ENCODE peak calls at places on chromosomes 2 and 18, in six cellular contexts. H is OCI-LY7, V is heart right ventricle, C is cardiac muscle cell, K is kidney, L is left ventricle myocardium inferior. Q is an unnamed sample.

GRCh38 chr2:85734942-85735608 is 18.7 kb upstream of the ATOH8 start:
- DNase-seq in V (no peak), H (no peak), K (no peak), L (no peak), C (peak; percentile 28), Q (no peak)

GRCh38 chr2:224586127-224586702 is 1.1 kb upstream of the CUL3 start:
- DNase-seq in K (no peak), H (peak; percentile 59), C (no peak), V (no peak), L (no peak), Q (no peak)

GRCh38 chr2:236010920-236011685 is 157.1 kb downstream of the GBX2 start:
- DNase-seq in K (no peak), C (no peak), V (no peak), L (no peak), H (no peak), Q (no peak)

GRCh38 chr18:45165871-45166270 is 449.4 kb upstream of the SLC14A2 start:
- DNase-seq in H (no peak), C (no peak), V (no peak), L (no peak), K (no peak), Q (no peak)

GRCh38 chr2:26352892-26353291 is 6.3 kb upstream of the ADGRF3 start:
- DNase-seq in L (no peak), V (no peak), K (no peak), H (no peak), C (no peak), Q (no peak)

GRCh38 chr2:199463000-199463692 is 5.4 kb upstream of the SATB2 start:
- DNase-seq in H (peak; percentile 65), C (peak; percentile 48), V (peak; percentile 44), L (peak; percentile 60), K (peak; percentile 89), Q (peak; percentile 82)

GRCh38 chr2:159903404-159904126 is 105.6 kb upstream of the CD302 start:
- DNase-seq in L (no peak), K (no peak), H (no peak), C (peak; percentile 19), V (peak; percentile 12), Q (peak; percentile 28)

GRCh38 chr2:28626891-28627421 is 124.7 kb upstream of the PPP1CB start:
- DNase-seq in K (peak; percentile 73), H (no peak), C (peak; percentile 91), V (no peak), L (no peak), Q (no peak)

GRCh38 chr2:85951351-85952067 is 62.7 kb upstream of the ST3GAL5 start:
- DNase-seq in K (no peak), C (no peak), H (no peak), V (no peak), L (no peak), Q (peak; percentile 80)

GRCh38 chr2:95058989-95059601 is 33.6 kb downstream of the MAL start:
- DNase-seq in K (peak; percentile 93), L (no peak), C (no peak), H (no peak), V (no peak), Q (no peak)

GRCh38 chr2:54073796-54074195 is 41.6 kb upstream of the ACYP2 start:
- DNase-seq in V (no peak), K (no peak), C (peak; percentile 18), L (no peak), H (no peak), Q (no peak)

GRCh38 chr2:105780606-105781005 is 35.9 kb downstream of the NCK2 start:
- DNase-seq in V (no peak), C (no peak), L (no peak), K (no peak), H (no peak), Q (no peak)

GRCh38 chr2:88540346-88540745 is 86.9 kb downstream of the EIF2AK3 start:
- DNase-seq in H (no peak), K (no peak), L (no peak), C (peak; percentile 54), V (no peak), Q (no peak)

GRCh38 chr2:222424729-222425671 is 657 bp downstream of the SGPP2 start:
- DNase-seq in K (peak; percentile 77), V (no peak), H (no peak), L (peak; percentile 28), C (peak; percentile 20), Q (peak; percentile 20)

GRCh38 chr2:36538345-36538744 is 59.6 kb downstream of the FEZ2 start:
- DNase-seq in K (no peak), V (peak; percentile 41), H (no peak), L (no peak), C (peak; percentile 31), Q (no peak)

GRCh38 chr2:148875387-148876051 is 492 bp downstream of the KIF5C start:
- DNase-seq in K (no peak), H (peak; percentile 60), L (no peak), C (no peak), V (no peak), Q (no peak)

GRCh38 chr2:208982831-208983230 is 441.0 kb upstream of the MAP2 start:
- DNase-seq in V (no peak), H (no peak), L (no peak), K (no peak), C (no peak), Q (no peak)

GRCh38 chr2:237319086-237319820 is 94.7 kb downstream of the COL6A3 start:
- DNase-seq in K (no peak), C (no peak), V (no peak), L (no peak), H (no peak), Q (no peak)
- TF ChIP-seq CTCF in K (no peak), C (no peak), V (no peak), L (no peak), H (no peak), Q (no peak)

GRCh38 chr2:206647985-206648384 is 5.7 kb downstream of the FAM237A start:
- DNase-seq in L (no peak), K (no peak), H (no peak), C (peak; percentile 6), V (no peak), Q (no peak)
- H3K4me3 ChIP-seq in L (no peak overlapping the region), K (no peak overlapping the region), H (no peak overlapping the region), C (no peak overlapping the region), V (no peak overlapping the region), Q (no peak overlapping the region)

GRCh38 chr2:237987263-237987662 is 20.4 kb downstream of the UBE2F start:
- DNase-seq in C (no peak), K (no peak), L (no peak), H (no peak), V (no peak), Q (no peak)
- H3K4me1 ChIP-seq in C (peaks cover 1% of the 10 kb centered on the region), K (peaks cover 5% of the 10 kb centered on the region), L (peaks cover 35% of the 10 kb centered on the region), H (no peaks in the 10 kb centered on the region), V (peaks cover 33% of the 10 kb centered on the region), Q (no peaks in the 10 kb centered on the region)

DNA sequence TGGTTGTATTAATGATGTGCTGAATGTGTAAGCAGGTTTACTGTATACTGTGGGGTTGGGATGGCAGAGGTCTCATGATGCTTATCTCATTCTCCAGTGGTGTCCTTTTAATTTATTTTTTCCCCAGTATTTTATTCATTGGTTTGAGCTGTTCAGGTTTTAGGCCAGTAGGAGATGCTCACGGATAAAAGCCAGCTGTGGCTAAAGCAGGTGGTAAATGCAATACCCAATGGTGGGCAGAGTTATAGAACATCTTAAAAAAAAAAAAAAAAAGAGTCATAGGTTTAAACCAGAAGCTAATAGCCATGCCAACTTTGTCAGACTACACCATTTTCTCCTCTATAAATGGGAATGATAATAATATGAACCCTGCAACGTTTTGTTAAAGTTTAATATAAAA is 57.8 kb upstream of the NEUROD1 start:
- DNase-seq in K (no peak), V (no peak), L (no peak), H (peak; percentile 9), C (peak; percentile 6), Q (no peak)
- TF ChIP-seq CTCF in K (no peak), V (no peak), L (no peak), H (peak; percentile 45), C (peak; percentile 15), Q (no peak)

GRCh38 chr2:240623531-240624010 is 1.7 kb upstream of the GPR35 start:
- DNase-seq in K (peak; percentile 71), V (no peak), L (peak; percentile 2), C (no peak), H (no peak), Q (peak; percentile 38)

GRCh38 chr2:240626531-240627300 is 1.4 kb downstream of the GPR35 start:
- DNase-seq in K (peak; percentile 76), H (no peak), L (peak; percentile 31), V (no peak), C (peak; percentile 5), Q (peak; percentile 42)

GRCh38 chr2:240622631-240623235 is 2.5 kb upstream of the GPR35 start:
- DNase-seq in H (no peak), K (peak; percentile 82), C (peak; percentile 13), L (peak; percentile 18), V (no peak), Q (peak; percentile 60)

GRCh38 chr2:240624011-240624949 is 1.0 kb upstream of the GPR35 start:
- DNase-seq in V (no peak), L (peak; percentile 13), C (no peak), K (peak; percentile 64), H (no peak), Q (peak; percentile 49)

GRCh38 chr2:240624950-240625621 is at the start of gene GPR35:
- DNase-seq in L (peak; percentile 38), C (peak; percentile 37), V (no peak), H (no peak), K (peak; percentile 77), Q (peak; percentile 55)
- H3K4me3 ChIP-seq in L (no peak within 1 kb of the TSS), C (no peak within 1 kb of the TSS), V (no peak within 1 kb of the TSS), H (no peak within 1 kb of the TSS), K (no peak within 1 kb of the TSS), Q (no peak within 1 kb of the TSS)

Q was measured in right lobe of liver.